ENCODE peak calls at places on chromosome 12, in four cellular contexts. P is A549, C is K562, W is endothelial cell of umbilical vein. X is an unnamed sample.

GRCh38 chr12:66548338-66549049 is 130.4 kb downstream of the GRIP1 start:
- DNase-seq in C (no peak), P (no peak), W (no peak), X (no peak)

GRCh38 chr12:113070117-113070906 is 13.8 kb downstream of the DTX1 start:
- DNase-seq in P (no peak), C (no peak), W (no peak), X (peak; percentile 93)

GRCh38 chr12:114547636-114548035 is 136.3 kb downstream of the TBX3 start:
- DNase-seq in P (no peak), C (no peak), W (no peak), X (no peak)

GRCh38 chr12:13962699-13963098 is 18.7 kb downstream of the GRIN2B start:
- DNase-seq in W (no peak), P (peak; percentile 59), C (peak; percentile 29), X (peak; percentile 51)

GRCh38 chr12:6946033-6946919 is 2.5 kb downstream of the C12orf57 start:
- DNase-seq in W (no peak), C (peak; percentile 81), P (peak; percentile 96), X (no peak)

GRCh38 chr12:78767264-78767981 is 97.2 kb upstream of the SYT1 start:
- DNase-seq in C (no peak), W (no peak), P (no peak), X (no peak)

GRCh38 chr12:27434673-27435565 is 11.6 kb upstream of the SMCO2 start:
- DNase-seq in C (peak; percentile 55), W (peak; percentile 17), P (no peak), X (peak; percentile 54)

GRCh38 chr12:107374136-107374535 is 280.8 kb upstream of the CRY1 start:
- DNase-seq in P (no peak), C (no peak), W (no peak), X (no peak)

GRCh38 chr12:7108042-7108927 is 729 bp downstream of the C1RL start:
- DNase-seq in W (peak; percentile 28), C (peak; percentile 78), P (peak; percentile 90), X (peak; percentile 92)

GRCh38 chr12:52579468-52580450 is 6.1 kb upstream of the KRT74 start:
- DNase-seq in C (no peak), W (no peak), P (no peak), X (no peak)

GRCh38 chr12:89414851-89415250 is 62.5 kb upstream of the DUSP6 start:
- DNase-seq in P (no peak), W (no peak), C (no peak), X (no peak)

GRCh38 chr12:22285871-22286270 is 48.6 kb downstream of the ST8SIA1 start:
- DNase-seq in P (no peak), C (no peak), W (no peak), X (no peak)

GRCh38 chr12:77131977-77132490 is 66.7 kb upstream of the E2F7 start:
- DNase-seq in W (no peak), C (no peak), P (no peak), X (no peak)

GRCh38 chr12:77686760-77687159 is 143.9 kb upstream of the NAV3 start:
- DNase-seq in W (peak; percentile 18), C (no peak), P (no peak), X (peak; percentile 4)

GRCh38 chr12:105948331-105948730 is 190.4 kb downstream of the NUAK1 start:
- DNase-seq in P (no peak), W (no peak), C (no peak), X (no peak)

GRCh38 chr12:85821759-85822158 is 14.4 kb downstream of the RASSF9 start:
- DNase-seq in C (no peak), W (peak; percentile 83), P (peak; percentile 74), X (no peak)

GRCh38 chr12:120367252-120367923 is 1.6 kb downstream of the MSI1 start:
- DNase-seq in P (peak; percentile 52), C (peak; percentile 37), W (no peak), X (peak; percentile 42)

GRCh38 chr12:91732086-91732485 is 413.6 kb downstream of the BTG1 start:
- DNase-seq in C (no peak), W (no peak), P (no peak), X (no peak)
- H3K4me3 ChIP-seq in C (no peak overlapping the region), W (no peak overlapping the region), P (no peak overlapping the region), X (no peak overlapping the region)

GRCh38 chr12:3218150-3218845 is 141.1 kb downstream of the TSPAN9 start:
- DNase-seq in C (no peak), W (peak; percentile 88), P (no peak), X (peak; percentile 60)
- TF ChIP-seq MYC in C (no peak), W (no peak), P (no peak), X (no peak)

DNA sequence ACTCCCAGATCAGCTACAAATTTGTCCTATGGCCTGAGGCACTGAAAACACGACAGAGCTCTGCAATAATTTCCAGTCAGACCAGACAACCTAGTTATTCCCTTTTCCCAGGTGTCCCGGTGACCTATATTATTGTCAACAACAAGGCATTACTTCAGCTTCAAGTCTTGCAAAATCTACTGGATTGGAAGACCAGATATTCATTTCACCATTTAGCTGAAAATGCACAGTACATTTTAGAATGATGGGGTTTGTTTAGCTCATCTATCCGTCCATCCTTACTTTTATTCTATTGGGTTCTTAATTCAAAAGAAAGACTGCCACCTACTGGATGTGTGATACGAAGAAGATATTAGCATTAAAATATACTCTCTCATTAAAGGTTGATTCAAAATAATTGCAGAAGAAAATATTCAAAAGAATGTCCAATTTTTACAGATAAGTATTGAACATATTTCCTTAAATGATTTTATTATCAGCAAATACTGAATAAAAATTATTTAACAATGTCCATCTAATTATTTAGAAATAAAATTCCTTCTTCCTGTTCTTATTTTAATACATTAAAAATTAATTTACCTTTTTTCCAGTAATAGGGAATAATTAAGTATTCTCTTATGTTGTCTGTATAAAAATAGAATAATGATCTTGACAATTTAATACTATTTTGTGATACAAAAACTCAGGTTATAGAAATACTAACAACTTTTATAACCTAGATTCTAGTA is 244.9 kb upstream of the LRIG3 start:
- DNase-seq in P (peak; percentile 42), C (no peak), W (peak; percentile 41), X (peak; percentile 32)
- TF ChIP-seq CTCF in P (peak; percentile 57), C (peak; percentile 23), W (peak; percentile 17), X (no peak)

GRCh38 chr12:92080390-92081285 is 65.0 kb downstream of the BTG1 start:
- DNase-seq in P (peak; percentile 90), W (no peak), C (no peak), X (peak; percentile 48)
- H3K4me3 ChIP-seq in P (no peak overlapping the region), W (no peak overlapping the region), C (no peak overlapping the region), X (no peak overlapping the region)

GRCh38 chr12:118397693-118398440 is 21.5 kb downstream of the SUDS3 start:
- DNase-seq in W (no peak), P (no peak), C (no peak), X (peak; percentile 18)
- TF ChIP-seq MYC in W (no peak), P (no peak), C (no peak), X (no peak)

GRCh38 chr12:56084958-56085543 is 5.1 kb downstream of the ERBB3 start:
- DNase-seq in C (peak; percentile 80), P (peak; percentile 53), W (peak; percentile 20), X (peak; percentile 73)
- TF ChIP-seq CTCF in C (peak; percentile 81), P (peak; percentile 31), W (peak; percentile 58), X (peak; percentile 98)

X was measured in NB4.